ENCODE peak calls at places on chromosome 18, in five cellular contexts. M, F, O, K and X are unnamed samples. For H3K4me1, the result is how much of the 10 kb centered on the place peaks cover.

GRCh38 chr18:55988537-55988936 is 400.5 kb upstream of the TCF4 start:
- DNase-seq in F (no peak), K (no peak), M (no peak), O (no peak), X (peak)

GRCh38 chr18:53629356-53629755 is 595.1 kb downstream of the MBD2 start:
- DNase-seq in O (no peak), M (no peak), K (no peak), F (no peak), X (no peak)

GRCh38 chr18:57780318-57781127 is 22.6 kb downstream of the ATP8B1 start:
- DNase-seq in F (peak), K (no peak), M (no peak), O (no peak), X (peak)

GRCh38 chr18:58558514-58558913 is 70.4 kb downstream of the ALPK2 start:
- DNase-seq in O (no peak), K (no peak), M (no peak), F (no peak), X (peak)

GRCh38 chr18:55422456-55423185 is 165.4 kb downstream of the TCF4 start:
- DNase-seq in K (no peak), O (no peak), M (no peak), F (no peak), X (peak)

GRCh38 chr18:37540424-37541121 is 25.0 kb downstream of the CELF4 start:
- DNase-seq in K (no peak), F (no peak), M (no peak), O (no peak), X (no peak)

GRCh38 chr18:37570336-37570930 is 4.8 kb upstream of the CELF4 start:
- DNase-seq in M (no peak), K (no peak), F (no peak), O (no peak), X (no peak)

GRCh38 chr18:58097127-58097906 is 53.3 kb downstream of the NEDD4L start:
- DNase-seq in O (peak), F (no peak), K (no peak), M (no peak), X (peak)

GRCh38 chr18:54801374-54801773 is 26.9 kb upstream of the RAB27B start:
- DNase-seq in F (no peak), M (no peak), O (peak), K (no peak), X (no peak)

GRCh38 chr18:5600376-5601071 is 56.7 kb upstream of the EPB41L3 start:
- DNase-seq in F (no peak), K (no peak), O (peak), M (no peak), X (peak)

GRCh38 chr18:70337139-70337972 is 48.5 kb downstream of the SOCS6 start:
- DNase-seq in M (peak), K (peak), O (peak), F (peak), X (peak)

GRCh38 chr18:23703057-23703986 is 14.1 kb downstream of the LAMA3 start:
- DNase-seq in M (no peak), K (peak), F (peak), O (peak), X (peak)

GRCh38 chr18:57802166-57802868 is 798 bp downstream of the ATP8B1 start:
- DNase-seq in F (no peak), O (no peak), M (no peak), K (no peak), X (no peak)

GRCh38 chr18:59029663-59030421 is 109.8 kb upstream of the SEC11C start:
- DNase-seq in F (no peak), M (no peak), K (no peak), O (no peak), X (no peak)

GRCh38 chr18:26621161-26622026 is 73.0 kb upstream of the KCTD1 start:
- DNase-seq in O (peak), F (peak), K (peak), M (peak), X (no peak)

GRCh38 chr18:12769644-12770440 is 67.0 kb downstream of the PSMG2 start:
- DNase-seq in O (no peak), F (no peak), K (no peak), M (no peak), X (peak)

DNA sequence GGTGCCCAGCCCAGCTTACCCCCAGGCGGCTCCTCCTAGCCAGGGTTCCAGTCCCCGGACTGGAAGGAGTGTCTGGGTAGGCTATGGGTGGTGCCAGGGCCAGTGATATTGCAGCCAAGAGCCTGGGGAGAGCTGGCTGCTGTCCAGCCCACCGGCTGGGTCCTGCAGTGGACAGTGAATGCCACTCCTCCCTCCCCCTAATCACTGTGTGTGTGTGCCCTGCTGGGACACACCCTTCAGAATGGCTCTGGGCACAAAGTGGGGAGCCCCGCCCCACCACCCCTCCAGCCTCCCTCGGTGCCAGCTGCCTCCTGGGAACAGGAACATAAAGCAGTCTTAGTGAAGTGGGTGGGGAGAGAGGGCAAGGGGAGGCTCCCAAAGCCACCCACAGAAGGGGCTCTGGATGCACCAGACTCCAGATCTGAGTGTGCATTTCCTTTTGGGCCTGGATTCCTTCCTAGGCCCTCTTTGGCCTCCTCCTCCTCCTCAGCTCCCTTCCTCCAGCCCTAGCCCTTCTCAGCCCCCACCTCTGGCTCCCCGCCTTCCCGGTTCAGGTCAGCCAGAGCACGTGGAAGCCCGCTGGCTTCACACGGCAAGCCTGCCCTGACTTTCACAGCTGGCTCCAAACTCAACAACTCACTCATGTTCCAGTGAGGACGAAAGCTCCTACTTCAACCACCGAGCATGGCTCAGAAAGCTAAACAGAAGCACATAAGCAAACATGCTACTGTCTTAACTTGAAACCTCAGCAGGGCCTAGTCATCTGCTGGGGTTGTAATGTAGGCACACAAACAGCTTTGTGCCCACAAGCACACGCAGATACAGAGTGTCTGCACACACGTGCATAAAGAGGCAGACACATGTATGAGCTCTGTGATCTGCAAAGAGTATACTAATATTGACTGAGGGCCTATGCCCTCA is 209.2 kb upstream of the SMAD2 start:
- DNase-seq in M (no peak), O (no peak), F (no peak), K (no peak), X (no peak)
- H3K4me1 ChIP-seq in M (under half), O (under half), F (under half), K (under half), X (under half)

GRCh38 chr18:49846718-49847470 is 33.6 kb upstream of the ACAA2 start:
- DNase-seq in K (no peak), O (no peak), F (no peak), M (no peak), X (no peak)

GRCh38 chr18:49844903-49845302 is 31.6 kb upstream of the ACAA2 start:
- DNase-seq in F (no peak), O (no peak), M (no peak), K (no peak), X (no peak)

GRCh38 chr18:49846263-49846662 is 32.9 kb upstream of the ACAA2 start:
- DNase-seq in F (no peak), O (no peak), K (no peak), M (no peak), X (peak)

GRCh38 chr18:49843778-49844625 is 30.7 kb upstream of the ACAA2 start:
- DNase-seq in M (no peak), F (no peak), O (no peak), K (no peak), X (no peak)

GRCh38 chr18:49845629-49846252 is 32.4 kb upstream of the ACAA2 start:
- DNase-seq in M (no peak), K (no peak), F (no peak), O (no peak), X (no peak)
- TF ChIP-seq MAFK in M (no peak), K (no peak), F (no peak), O (no peak), X (no peak)

DNA sequence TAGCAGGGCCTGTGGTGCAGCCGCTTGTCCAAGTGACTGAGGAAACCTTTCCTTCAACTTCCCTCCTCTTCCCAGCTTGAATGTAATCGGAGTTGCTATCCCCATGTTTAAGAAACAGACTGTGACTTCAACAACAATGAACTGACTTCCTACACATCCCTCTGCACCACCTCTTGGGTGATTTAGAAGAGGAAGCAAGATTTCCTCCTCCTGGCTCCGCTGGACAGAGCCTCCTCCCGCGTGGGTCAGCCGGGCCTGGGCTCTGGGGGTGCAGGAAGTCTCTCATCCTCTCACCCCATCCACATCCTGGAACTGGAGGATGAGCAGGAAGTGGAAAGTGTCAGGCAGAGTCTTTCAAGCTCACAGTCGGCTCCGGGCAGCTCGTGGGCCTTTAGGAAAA is 84.3 kb downstream of the GATA6 start:
- DNase-seq in O (no peak), M (no peak), F (no peak), K (no peak), X (no peak)
- H3K4me1 ChIP-seq in O (under half), M (under half), F (under half), K (under half), X (under half)

GRCh38 chr18:519019-519879 is 18.7 kb upstream of the COLEC12 start:
- DNase-seq in O (no peak), F (peak), M (no peak), K (no peak), X (peak)
- TF ChIP-seq MAFK in O (no peak), F (peak), M (no peak), K (peak), X (no peak)

GRCh38 chr18:3055201-3055600 is 42.3 kb upstream of the LPIN2 start:
- DNase-seq in M (no peak), F (no peak), K (no peak), O (no peak), X (no peak)

GRCh38 chr18:3054214-3054613 is 41.3 kb upstream of the LPIN2 start:
- DNase-seq in K (no peak), M (no peak), F (no peak), O (no peak), X (no peak)

GRCh38 chr18:3054785-3055184 is 41.8 kb upstream of the LPIN2 start:
- DNase-seq in O (no peak), M (no peak), K (no peak), F (no peak), X (no peak)

GRCh38 chr18:3056311-3056710 is 43.4 kb upstream of the LPIN2 start:
- DNase-seq in O (no peak), M (no peak), F (no peak), K (no peak), X (no peak)

DNA sequence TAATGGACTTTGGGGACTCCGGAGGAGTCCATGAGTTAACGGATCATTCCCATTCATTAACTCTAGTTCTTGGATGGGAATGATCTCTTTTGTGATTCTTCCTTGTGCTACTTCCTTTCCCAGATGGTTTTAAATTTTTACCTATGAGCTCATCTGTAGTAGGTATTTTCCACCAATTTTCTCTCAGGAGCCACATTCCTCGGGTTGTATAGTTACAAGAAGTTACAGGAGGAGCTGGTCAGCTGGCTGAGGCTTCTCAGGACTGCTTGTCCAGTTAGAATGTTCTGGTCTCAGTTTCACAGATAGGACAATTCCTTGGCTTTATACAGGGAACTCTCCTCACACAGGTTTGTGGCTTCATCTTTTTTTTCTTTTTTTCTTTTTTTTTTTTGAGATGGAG is 42.9 kb upstream of the LPIN2 start:
- DNase-seq in O (no peak), M (peak), K (no peak), F (no peak), X (peak)
- H3K4me1 ChIP-seq in O (half or more), M (under half), K (half or more), F (under half), X (under half)

DNA sequence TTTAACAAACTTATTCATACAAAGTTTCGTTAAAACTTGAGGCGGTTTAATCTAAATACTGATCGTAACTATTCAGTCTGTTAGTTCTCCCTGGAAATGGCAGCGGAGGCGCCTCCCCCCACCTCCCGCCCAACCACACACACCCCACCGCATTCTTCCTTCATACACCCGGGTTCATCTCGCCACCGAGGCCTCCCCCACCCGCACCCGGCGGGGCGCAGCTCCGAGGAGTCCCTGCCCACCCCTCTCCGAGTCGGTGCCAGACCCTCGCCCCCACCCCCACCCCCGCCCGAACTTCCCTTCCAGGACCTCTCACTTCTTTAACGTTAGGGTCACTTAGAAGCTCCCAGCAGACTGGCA is 881 bp downstream of the ZNF516 start:
- DNase-seq in M (no peak), K (peak), O (peak), F (no peak), X (peak)
- TF ChIP-seq MAFK in M (no peak), K (no peak), O (no peak), F (no peak), X (no peak)